ENCODE peak calls at places on chromosome 13, in four cellular contexts. D, V, F and U are unnamed samples.

GRCh38 chr13:51697181-51697580 is 106.8 kb downstream of the DHRS12 start:
- DNase-seq in D (peak; percentile 59), V (no peak), F (no peak), U (no peak)

GRCh38 chr13:25678398-25678797 is 306.6 kb downstream of the ATP8A2 start:
- DNase-seq in V (no peak), F (no peak), D (no peak), U (no peak)

GRCh38 chr13:99220199-99220931 is 19.7 kb downstream of the UBAC2 start:
- DNase-seq in D (no peak), F (no peak), V (no peak), U (peak; percentile 47)

GRCh38 chr13:89066868-89067466 is 1395.8 kb downstream of the SLITRK5 start:
- DNase-seq in D (peak; percentile 0), V (no peak), F (no peak), U (no peak)

GRCh38 chr13:19782049-19782726 is 557 bp downstream of the PSPC1 start:
- DNase-seq in F (peak; percentile 81), D (peak; percentile 45), V (peak; percentile 59), U (peak; percentile 76)

GRCh38 chr13:51804295-51805172 is 571 bp upstream of the DHRS12 start:
- DNase-seq in V (no peak), F (peak; percentile 75), D (no peak), U (peak; percentile 50)

GRCh38 chr13:46622918-46623256 is 69.9 kb downstream of the LRCH1 start:
- DNase-seq in V (peak; percentile 24), D (peak; percentile 84), F (peak; percentile 91), U (no peak)

GRCh38 chr13:113317031-113317430 is 20.0 kb downstream of the LAMP1 start:
- DNase-seq in D (no peak), F (no peak), V (no peak), U (no peak)

GRCh38 chr13:50731400-50731799 is 112.1 kb downstream of the DLEU7 start:
- DNase-seq in D (peak; percentile 54), V (no peak), F (no peak), U (no peak)

GRCh38 chr13:79406597-79406908 is 498 bp upstream of the RBM26 start:
- DNase-seq in V (no peak), D (no peak), F (no peak), U (no peak)

GRCh38 chr13:42525035-42525504 is 48.9 kb upstream of the TNFSF11 start:
- DNase-seq in V (no peak), F (no peak), D (no peak), U (no peak)

GRCh38 chr13:73995752-73996151 is 138.5 kb downstream of the KLF12 start:
- DNase-seq in D (no peak), F (no peak), V (no peak), U (no peak)

GRCh38 chr13:96141032-96141431 is 51.1 kb downstream of the HS6ST3 start:
- DNase-seq in F (no peak), D (peak; percentile 2), V (no peak), U (no peak)

GRCh38 chr13:111327701-111328100 is 7.3 kb downstream of the TEX29 start:
- DNase-seq in V (no peak), F (no peak), D (no peak), U (no peak)

GRCh38 chr13:49791214-49791752 is 1.2 kb downstream of the KPNA3 start:
- DNase-seq in F (no peak), D (peak; percentile 35), V (no peak), U (no peak)

GRCh38 chr13:43894438-43894837 is 14.7 kb downstream of the LACC1 start:
- DNase-seq in F (no peak), D (no peak), V (no peak), U (no peak)

GRCh38 chr13:43804461-43805070 is 17.8 kb upstream of the ENOX1 start:
- DNase-seq in V (no peak), F (no peak), D (peak; percentile 78), U (no peak)

GRCh38 chr13:103100795-103101194 is 34.6 kb upstream of the SLC10A2 start:
- DNase-seq in F (no peak), V (no peak), D (no peak), U (no peak)

GRCh38 chr13:42660367-42660965 is 86.5 kb downstream of the TNFSF11 start:
- DNase-seq in V (no peak), F (no peak), D (peak; percentile 27), U (no peak)

GRCh38 chr13:51643882-51644281 is 59.6 kb downstream of the WDFY2 start:
- DNase-seq in V (no peak), F (no peak), D (peak; percentile 95), U (no peak)

GRCh38 chr13:112574476-112575294 is 13.3 kb downstream of the TUBGCP3 start:
- DNase-seq in F (no peak), V (no peak), D (peak; percentile 26), U (no peak)

GRCh38 chr13:112940236-112940635 is 28.8 kb upstream of the MCF2L start:
- DNase-seq in D (no peak), F (peak; percentile 55), V (no peak), U (no peak)

GRCh38 chr13:111336666-111337065 is 16.2 kb downstream of the TEX29 start:
- DNase-seq in D (peak; percentile 49), V (no peak), F (no peak), U (no peak)

GRCh38 chr13:107252021-107252420 is 684.1 kb upstream of the ARGLU1 start:
- DNase-seq in V (no peak), D (no peak), F (no peak), U (no peak)

GRCh38 chr13:97435794-97436193 is 1.8 kb downstream of the RAP2A start:
- DNase-seq in F (no peak), D (no peak), V (no peak), U (no peak)

GRCh38 chr13:33932765-33933406 is 114.9 kb downstream of the RFC3 start:
- DNase-seq in D (peak; percentile 2), V (no peak), F (no peak), U (no peak)

GRCh38 chr13:101757446-101758039 is 305.1 kb downstream of the ITGBL1 start:
- DNase-seq in F (no peak), V (no peak), D (peak; percentile 50), U (no peak)

GRCh38 chr13:71799320-71799719 is 67.7 kb downstream of the DACH1 start:
- DNase-seq in D (no peak), F (no peak), V (no peak), U (no peak)

GRCh38 chr13:88622362-88622973 is 951.3 kb downstream of the SLITRK5 start:
- DNase-seq in F (no peak), V (no peak), D (no peak), U (no peak)

GRCh38 chr13:90839061-90839460 is 508.4 kb upstream of the MIR17HG start:
- DNase-seq in D (no peak), V (no peak), F (no peak), U (no peak)

GRCh38 chr13:85260896-85261295 is 538.3 kb downstream of the SLITRK6 start:
- DNase-seq in V (no peak), F (no peak), D (no peak), U (no peak)

GRCh38 chr13:77737583-77738200 is 40.2 kb downstream of the SLAIN1 start:
- DNase-seq in D (no peak), V (no peak), F (no peak), U (no peak)

GRCh38 chr13:41405367-41405766 is 52.0 kb upstream of the RGCC start:
- DNase-seq in V (no peak), D (no peak), F (no peak), U (no peak)

GRCh38 chr13:111292710-111293485 is 27.5 kb upstream of the TEX29 start:
- DNase-seq in V (no peak), D (no peak), F (no peak), U (no peak)

DNA sequence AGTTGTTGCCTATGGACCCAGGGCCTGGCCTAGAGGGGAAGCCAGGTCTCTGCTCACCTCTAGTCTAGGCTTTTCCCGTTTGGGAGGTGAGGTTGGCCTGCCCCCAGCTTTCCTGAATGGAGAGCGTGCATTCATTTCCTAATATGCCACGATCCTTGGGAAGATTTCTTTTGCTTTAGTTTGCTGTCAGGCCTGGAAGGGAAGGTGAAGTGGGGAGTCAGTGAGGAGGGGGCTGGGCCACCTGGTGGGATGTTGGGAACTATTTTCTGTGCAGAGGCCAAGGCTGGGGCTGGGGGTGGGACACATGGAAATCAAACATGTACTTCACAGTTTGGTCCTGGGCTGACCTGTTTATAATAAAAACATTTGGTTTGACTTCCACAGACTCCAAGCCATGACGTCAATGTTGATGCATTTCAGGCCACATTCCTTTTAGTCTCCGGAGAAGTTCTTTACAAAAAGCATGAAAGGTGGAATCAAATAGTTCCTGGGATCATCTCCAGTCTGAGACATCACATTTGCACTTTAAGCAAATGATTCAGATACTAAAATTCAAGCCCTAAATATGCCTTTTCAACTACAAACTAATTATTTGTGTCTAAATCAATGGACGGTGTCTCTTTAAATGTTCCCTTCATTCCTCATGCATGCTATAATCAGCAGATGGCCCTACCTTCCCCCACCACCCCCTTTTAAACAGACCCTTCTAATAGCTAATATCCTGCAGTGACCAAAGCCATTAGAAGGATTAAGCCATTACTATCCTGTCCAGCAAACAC is 41.5 kb upstream of the MEDAG start:
- DNase-seq in F (no peak), D (peak; percentile 98), V (no peak), U (no peak)
- H3K27ac ChIP-seq in F (peak overlapping the region; percentile 86), D (peak overlapping the region; percentile 94), V (peak overlapping the region; percentile 72), U (peak overlapping the region; percentile 55)

DNA sequence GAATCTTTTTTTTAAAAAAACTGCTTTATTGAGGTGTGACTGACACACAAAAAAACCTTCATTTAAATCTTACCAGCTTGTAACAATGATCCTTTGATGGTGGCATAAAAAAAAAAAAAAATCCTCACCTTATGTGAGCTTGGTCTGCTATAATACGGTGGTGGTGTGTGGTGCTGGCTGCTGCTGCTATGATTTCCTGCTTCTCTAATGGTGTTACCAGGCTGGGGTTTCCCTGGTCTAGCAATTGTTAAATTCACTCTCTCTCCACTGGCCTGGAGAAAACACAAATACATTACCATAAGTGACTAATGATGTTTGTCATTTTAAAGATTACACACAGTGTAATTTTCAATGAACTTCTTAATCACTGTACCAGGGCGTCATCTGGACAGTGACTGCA is 60.6 kb downstream of the LNX2 start:
- DNase-seq in F (no peak), V (no peak), D (no peak), U (no peak)
- H3K4me1 ChIP-seq in F (no peaks in the 10 kb centered on the region), V (peaks cover 25% of the 10 kb centered on the region), D (no peaks in the 10 kb centered on the region), U (no peaks in the 10 kb centered on the region)

GRCh38 chr13:94157705-94158218 is 321.7 kb downstream of the DCT start:
- DNase-seq in D (no peak), F (no peak), V (no peak), U (no peak)

GRCh38 chr13:94154362-94154761 is 325.1 kb downstream of the DCT start:
- DNase-seq in V (no peak), D (peak; percentile 35), F (no peak), U (no peak)

DNA sequence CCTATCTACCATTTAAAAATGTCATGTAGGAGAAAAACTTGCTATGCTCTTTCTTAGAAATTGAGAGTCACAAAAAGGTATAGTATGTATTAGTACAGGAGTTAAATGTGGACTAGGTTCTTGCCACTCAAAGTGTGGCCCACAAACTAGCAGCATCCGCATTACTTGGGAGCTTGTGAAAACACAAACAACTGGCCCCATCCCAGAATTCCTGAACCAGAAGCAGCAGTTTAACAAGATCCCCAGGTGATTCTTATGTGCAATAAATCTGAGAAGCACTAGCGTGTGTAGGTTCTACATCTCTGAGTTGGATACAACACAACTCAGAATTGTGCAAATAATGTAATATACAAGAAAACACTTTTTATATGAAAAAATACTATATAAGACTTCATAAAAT is 325.9 kb downstream of the DCT start:
- DNase-seq in D (no peak), V (no peak), F (no peak), U (no peak)
- H3K4me3 ChIP-seq in D (no peak overlapping the region), V (no peak overlapping the region), F (no peak overlapping the region), U (no peak overlapping the region)

GRCh38 chr13:105328212-105328611 is 1207.2 kb downstream of the EFNB2 start:
- DNase-seq in V (no peak), F (no peak), D (no peak), U (no peak)

GRCh38 chr13:105333416-105333815 is 1202.0 kb downstream of the EFNB2 start:
- DNase-seq in F (no peak), V (no peak), D (peak; percentile 29), U (no peak)

GRCh38 chr13:105329359-105329758 is 1206.1 kb downstream of the EFNB2 start:
- DNase-seq in F (no peak), D (no peak), V (no peak), U (no peak)

GRCh38 chr13:105327727-105328126 is 1207.7 kb downstream of the EFNB2 start:
- DNase-seq in D (peak; percentile 47), F (no peak), V (no peak), U (no peak)
- H3K27ac ChIP-seq in D (no peak overlapping the region), F (no peak overlapping the region), V (no peak overlapping the region), U (no peak overlapping the region)